ENCODE peak calls at places on chromosomes 16 and 17, in five cellular contexts. One of them, this sample, is unnamed. For H3K27me3, the result is how much of the 10 kb centered on the place peaks cover.

GRCh38 chr16:83420206-83420760 is 387.5 kb upstream of the HSBP1 start:
- DNase-seq in breast epithelium: no peak
- DNase-seq in left lung: no peak
- DNase-seq in ovary: no peak
- DNase-seq in upper lobe of left lung: no peak
- DNase-seq in this sample: no peak

GRCh38 chr16:24826817-24827566 is 18.8 kb upstream of the SLC5A11 start:
- DNase-seq in breast epithelium: no peak
- DNase-seq in left lung: no peak
- DNase-seq in upper lobe of left lung: no peak
- DNase-seq in ovary: no peak
- DNase-seq in this sample: no peak

GRCh38 chr17:29931253-29931932 is 1.4 kb upstream of the SSH2 start:
- DNase-seq in ovary: peak
- DNase-seq in upper lobe of left lung: peak
- DNase-seq in left lung: no peak
- DNase-seq in breast epithelium: no peak
- DNase-seq in this sample: peak

GRCh38 chr16:80120899-80121521 is 419.8 kb upstream of the DYNLRB2 start:
- DNase-seq in ovary: no peak
- DNase-seq in breast epithelium: no peak
- DNase-seq in upper lobe of left lung: no peak
- DNase-seq in left lung: peak
- DNase-seq in this sample: no peak

GRCh38 chr17:17561408-17562144 is 29.9 kb downstream of the PEMT start:
- DNase-seq in ovary: no peak
- DNase-seq in left lung: peak
- DNase-seq in upper lobe of left lung: peak
- DNase-seq in breast epithelium: peak
- DNase-seq in this sample: no peak

GRCh38 chr16:74053310-74053709 is 243.3 kb upstream of the PSMD7 start:
- DNase-seq in breast epithelium: no peak
- DNase-seq in ovary: no peak
- DNase-seq in upper lobe of left lung: no peak
- DNase-seq in left lung: no peak
- DNase-seq in this sample: no peak

GRCh38 chr16:66927918-66928649 is 2.7 kb upstream of the RRAD start:
- DNase-seq in breast epithelium: no peak
- DNase-seq in left lung: no peak
- DNase-seq in upper lobe of left lung: no peak
- DNase-seq in ovary: no peak
- DNase-seq in this sample: no peak

GRCh38 chr16:6019490-6019991 is 921.9 kb upstream of the EEF2KMT start:
- DNase-seq in breast epithelium: no peak
- DNase-seq in ovary: no peak
- DNase-seq in left lung: peak
- DNase-seq in upper lobe of left lung: no peak
- DNase-seq in this sample: no peak

GRCh38 chr16:78576941-78577340 is 477.5 kb downstream of the WWOX start:
- DNase-seq in breast epithelium: no peak
- DNase-seq in upper lobe of left lung: no peak
- DNase-seq in left lung: no peak
- DNase-seq in ovary: no peak
- DNase-seq in this sample: no peak

GRCh38 chr17:46727572-46728348 is 90.7 kb downstream of the WNT3 start:
- DNase-seq in breast epithelium: no peak
- DNase-seq in left lung: no peak
- DNase-seq in ovary: no peak
- DNase-seq in upper lobe of left lung: no peak
- DNase-seq in this sample: no peak

GRCh38 chr17:61157246-61157887 is 242.3 kb upstream of the TBX2 start:
- DNase-seq in upper lobe of left lung: no peak
- DNase-seq in left lung: no peak
- DNase-seq in ovary: no peak
- DNase-seq in breast epithelium: no peak
- DNase-seq in this sample: no peak
- TF ChIP-seq CTCF in upper lobe of left lung: no peak
- TF ChIP-seq CTCF in left lung: no peak
- TF ChIP-seq CTCF in ovary: no peak
- TF ChIP-seq CTCF in breast epithelium: no peak
- TF ChIP-seq CTCF in this sample: no peak

GRCh38 chr16:47046726-47047602 is 73.5 kb upstream of the DNAJA2 start:
- DNase-seq in left lung: no peak
- DNase-seq in upper lobe of left lung: no peak
- DNase-seq in ovary: no peak
- DNase-seq in breast epithelium: no peak
- DNase-seq in this sample: peak

GRCh38 chr16:47045023-47045422 is 71.5 kb upstream of the DNAJA2 start:
- DNase-seq in left lung: no peak
- DNase-seq in breast epithelium: no peak
- DNase-seq in upper lobe of left lung: no peak
- DNase-seq in ovary: no peak
- DNase-seq in this sample: no peak

GRCh38 chr16:47043970-47044684 is 70.7 kb upstream of the DNAJA2 start:
- DNase-seq in left lung: no peak
- DNase-seq in breast epithelium: no peak
- DNase-seq in ovary: no peak
- DNase-seq in upper lobe of left lung: peak
- DNase-seq in this sample: no peak

GRCh38 chr16:47045459-47045858 is 72.0 kb upstream of the DNAJA2 start:
- DNase-seq in upper lobe of left lung: no peak
- DNase-seq in left lung: no peak
- DNase-seq in ovary: no peak
- DNase-seq in breast epithelium: no peak
- DNase-seq in this sample: no peak

DNA sequence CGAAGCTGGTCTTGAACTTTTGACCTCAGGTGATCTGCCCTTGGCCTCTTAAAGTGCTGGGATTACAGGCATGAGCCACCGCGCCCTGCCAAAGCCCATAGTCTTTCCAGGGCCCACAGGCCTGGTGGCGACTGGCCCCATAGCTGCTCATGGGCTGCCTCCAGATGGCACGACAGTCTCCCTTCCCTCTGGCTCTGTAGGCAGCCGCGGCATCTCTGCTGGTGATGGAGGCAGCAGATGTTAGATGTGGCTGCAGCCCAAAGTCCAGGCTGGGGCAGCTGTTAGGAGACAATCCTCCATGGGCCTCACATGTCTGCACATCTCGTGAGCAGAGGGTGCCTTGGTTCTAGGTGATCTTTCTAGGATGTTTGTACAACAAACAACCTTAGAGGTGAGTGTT is 69.7 kb upstream of the DNAJA2 start:
- DNase-seq in upper lobe of left lung: no peak
- DNase-seq in ovary: no peak
- DNase-seq in left lung: no peak
- DNase-seq in breast epithelium: no peak
- DNase-seq in this sample: no peak
- H3K27me3 ChIP-seq in upper lobe of left lung: under half
- H3K27me3 ChIP-seq in ovary: under half
- H3K27me3 ChIP-seq in left lung: under half
- H3K27me3 ChIP-seq in breast epithelium: under half
- H3K27me3 ChIP-seq in this sample: under half

GRCh38 chr17:80724723-80725388 is 180.2 kb downstream of the RPTOR start:
- DNase-seq in ovary: no peak
- DNase-seq in upper lobe of left lung: no peak
- DNase-seq in left lung: no peak
- DNase-seq in breast epithelium: no peak
- DNase-seq in this sample: no peak
- TF ChIP-seq CTCF in ovary: no peak
- TF ChIP-seq CTCF in upper lobe of left lung: no peak
- TF ChIP-seq CTCF in left lung: no peak
- TF ChIP-seq CTCF in breast epithelium: no peak
- TF ChIP-seq CTCF in this sample: no peak

GRCh38 chr17:79224476-79224875 is 149.9 kb downstream of the ENGASE start:
- DNase-seq in ovary: no peak
- DNase-seq in upper lobe of left lung: no peak
- DNase-seq in breast epithelium: no peak
- DNase-seq in left lung: peak
- DNase-seq in this sample: no peak
- H3K27me3 ChIP-seq in ovary: under half
- H3K27me3 ChIP-seq in upper lobe of left lung: under half
- H3K27me3 ChIP-seq in breast epithelium: under half
- H3K27me3 ChIP-seq in left lung: under half
- H3K27me3 ChIP-seq in this sample: under half

GRCh38 chr16:70252355-70252988 is 732 bp upstream of the EXOSC6 start:
- DNase-seq in upper lobe of left lung: no peak
- DNase-seq in ovary: no peak
- DNase-seq in breast epithelium: no peak
- DNase-seq in left lung: no peak
- DNase-seq in this sample: no peak
- TF ChIP-seq CTCF in upper lobe of left lung: no peak
- TF ChIP-seq CTCF in ovary: no peak
- TF ChIP-seq CTCF in breast epithelium: no peak
- TF ChIP-seq CTCF in left lung: no peak
- TF ChIP-seq CTCF in this sample: peak

DNA sequence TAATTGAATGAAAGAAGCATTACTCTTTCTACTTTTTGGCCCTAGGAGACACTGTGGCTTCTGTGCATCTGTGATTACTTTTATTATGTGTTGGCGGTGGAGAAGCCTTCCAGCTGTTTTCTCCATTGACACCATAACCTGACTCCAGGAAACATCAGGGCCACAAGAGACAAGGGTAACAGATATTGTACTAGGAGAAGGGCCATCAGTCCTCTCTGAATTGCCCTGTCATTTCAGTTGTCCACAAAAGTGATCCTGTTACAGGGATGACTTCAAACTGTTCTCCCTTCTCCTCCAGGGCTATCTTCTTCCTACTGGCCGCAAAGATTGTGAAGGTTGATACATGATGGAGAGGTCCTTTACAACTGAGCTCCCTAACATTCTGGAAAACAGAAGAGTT is 14.6 kb downstream of the KRT39 start:
- DNase-seq in upper lobe of left lung: no peak
- DNase-seq in left lung: no peak
- DNase-seq in breast epithelium: no peak
- DNase-seq in ovary: no peak
- DNase-seq in this sample: no peak
- H3K27me3 ChIP-seq in upper lobe of left lung: under half
- H3K27me3 ChIP-seq in left lung: under half
- H3K27me3 ChIP-seq in breast epithelium: under half
- H3K27me3 ChIP-seq in ovary: under half
- H3K27me3 ChIP-seq in this sample: under half

DNA sequence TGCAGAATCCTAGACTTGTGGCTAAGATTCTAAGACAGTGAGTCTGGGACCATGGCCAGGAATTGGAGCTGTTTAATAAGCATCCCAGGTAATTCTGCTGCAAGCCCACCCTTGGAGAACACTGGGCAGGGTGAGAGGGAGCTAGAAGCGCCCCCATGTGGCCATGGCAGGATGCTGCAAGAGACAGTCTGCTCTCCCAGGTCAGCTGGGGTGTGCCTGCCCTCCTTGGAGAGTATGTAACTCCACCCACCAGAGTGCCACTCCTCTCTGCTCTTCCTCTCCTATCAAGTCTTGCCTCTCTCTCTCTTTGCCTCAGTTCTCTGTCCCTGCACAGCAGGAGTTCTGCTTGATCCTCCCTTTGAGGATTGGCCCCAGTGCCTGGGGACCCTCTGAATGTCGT is 14.9 kb downstream of the RCVRN start:
- DNase-seq in upper lobe of left lung: peak
- DNase-seq in ovary: no peak
- DNase-seq in left lung: no peak
- DNase-seq in breast epithelium: no peak
- DNase-seq in this sample: no peak
- TF ChIP-seq CTCF in upper lobe of left lung: no peak
- TF ChIP-seq CTCF in ovary: no peak
- TF ChIP-seq CTCF in left lung: peak
- TF ChIP-seq CTCF in breast epithelium: no peak
- TF ChIP-seq CTCF in this sample: peak

GRCh38 chr16:985237-985636 is 3.7 kb downstream of the SOX8 start:
- DNase-seq in upper lobe of left lung: no peak
- DNase-seq in breast epithelium: no peak
- DNase-seq in left lung: no peak
- DNase-seq in ovary: no peak
- DNase-seq in this sample: no peak
- H3K27me3 ChIP-seq in upper lobe of left lung: under half
- H3K27me3 ChIP-seq in breast epithelium: under half
- H3K27me3 ChIP-seq in left lung: under half
- H3K27me3 ChIP-seq in ovary: under half
- H3K27me3 ChIP-seq in this sample: under half